ENCODE peak calls at places on chromosomes 5 and 9, in five cellular contexts. One of them, this sample, is unnamed. For H3K79me2, the result is how much of the 10 kb centered on the place peaks cover.

GRCh38 chr9:114746591-114746990 is 59.2 kb downstream of the TNFSF15 start:
- DNase-seq in H9: no peak
- DNase-seq in SK-N-SH: no peak
- DNase-seq in OCI-LY7: no peak
- DNase-seq in mammary epithelial cell: no peak
- DNase-seq in this sample: peak

GRCh38 chr9:92728831-92729734 is 35.5 kb downstream of the BICD2 start:
- DNase-seq in H9: peak
- DNase-seq in SK-N-SH: peak
- DNase-seq in OCI-LY7: peak
- DNase-seq in mammary epithelial cell: no peak
- DNase-seq in this sample: no peak

GRCh38 chr5:1661311-1661710 is 137.6 kb upstream of the LPCAT1 start:
- DNase-seq in OCI-LY7: no peak
- DNase-seq in SK-N-SH: no peak
- DNase-seq in mammary epithelial cell: no peak
- DNase-seq in H9: no peak
- DNase-seq in this sample: no peak

GRCh38 chr5:142817961-142818431 is 47.8 kb downstream of the ARHGAP26 start:
- DNase-seq in mammary epithelial cell: no peak
- DNase-seq in SK-N-SH: no peak
- DNase-seq in H9: no peak
- DNase-seq in OCI-LY7: no peak
- DNase-seq in this sample: peak

GRCh38 chr5:117665121-117665520 is 1090.5 kb upstream of the SEMA6A start:
- DNase-seq in OCI-LY7: no peak
- DNase-seq in H9: no peak
- DNase-seq in mammary epithelial cell: no peak
- DNase-seq in SK-N-SH: no peak
- DNase-seq in this sample: no peak

GRCh38 chr9:129664664-129665007 is 811 bp upstream of the PRRX2 start:
- DNase-seq in H9: no peak
- DNase-seq in SK-N-SH: peak
- DNase-seq in OCI-LY7: no peak
- DNase-seq in mammary epithelial cell: no peak
- DNase-seq in this sample: no peak

GRCh38 chr5:148846930-148847329 is 20.5 kb downstream of the ADRB2 start:
- DNase-seq in SK-N-SH: no peak
- DNase-seq in mammary epithelial cell: peak
- DNase-seq in OCI-LY7: no peak
- DNase-seq in H9: no peak
- DNase-seq in this sample: no peak

GRCh38 chr9:75299324-75299723 is 211.0 kb downstream of the OSTF1 start:
- DNase-seq in mammary epithelial cell: no peak
- DNase-seq in H9: no peak
- DNase-seq in SK-N-SH: no peak
- DNase-seq in OCI-LY7: peak
- DNase-seq in this sample: no peak

GRCh38 chr5:123819818-123820217 is 307.8 kb downstream of the CSNK1G3 start:
- DNase-seq in OCI-LY7: no peak
- DNase-seq in H9: no peak
- DNase-seq in SK-N-SH: no peak
- DNase-seq in mammary epithelial cell: no peak
- DNase-seq in this sample: peak

GRCh38 chr5:172114875-172115422 is 73.1 kb downstream of the STK10 start:
- DNase-seq in OCI-LY7: peak
- DNase-seq in SK-N-SH: no peak
- DNase-seq in mammary epithelial cell: no peak
- DNase-seq in H9: peak
- DNase-seq in this sample: no peak

GRCh38 chr5:174444791-174445190 is 279.6 kb upstream of the MSX2 start:
- DNase-seq in H9: no peak
- DNase-seq in SK-N-SH: no peak
- DNase-seq in mammary epithelial cell: no peak
- DNase-seq in OCI-LY7: no peak
- DNase-seq in this sample: no peak

GRCh38 chr5:99763021-99763814 is 772.0 kb upstream of the FAM174A start:
- DNase-seq in SK-N-SH: no peak
- DNase-seq in H9: peak
- DNase-seq in mammary epithelial cell: no peak
- DNase-seq in OCI-LY7: no peak
- DNase-seq in this sample: no peak

GRCh38 chr5:53890490-53890889 is 330.1 kb downstream of the NDUFS4 start:
- DNase-seq in OCI-LY7: no peak
- DNase-seq in mammary epithelial cell: no peak
- DNase-seq in SK-N-SH: no peak
- DNase-seq in H9: no peak
- DNase-seq in this sample: no peak

GRCh38 chr5:119179857-119180641 is 109.2 kb downstream of the DMXL1 start:
- DNase-seq in OCI-LY7: no peak
- DNase-seq in mammary epithelial cell: peak
- DNase-seq in H9: no peak
- DNase-seq in SK-N-SH: no peak
- DNase-seq in this sample: peak

GRCh38 chr5:39526914-39527477 is 102.2 kb upstream of the DAB2 start:
- DNase-seq in OCI-LY7: no peak
- DNase-seq in mammary epithelial cell: no peak
- DNase-seq in SK-N-SH: no peak
- DNase-seq in H9: peak
- DNase-seq in this sample: no peak

GRCh38 chr5:179766726-179767455 is 26.9 kb upstream of the LTC4S start:
- DNase-seq in mammary epithelial cell: no peak
- DNase-seq in SK-N-SH: no peak
- DNase-seq in H9: no peak
- DNase-seq in OCI-LY7: no peak
- DNase-seq in this sample: no peak

GRCh38 chr5:131491749-131492148 is 143.3 kb downstream of the RAPGEF6 start:
- DNase-seq in mammary epithelial cell: no peak
- DNase-seq in OCI-LY7: no peak
- DNase-seq in H9: no peak
- DNase-seq in SK-N-SH: no peak
- DNase-seq in this sample: no peak

GRCh38 chr5:103943243-103943642 is 380.7 kb upstream of the NUDT12 start:
- DNase-seq in H9: no peak
- DNase-seq in SK-N-SH: peak
- DNase-seq in OCI-LY7: no peak
- DNase-seq in mammary epithelial cell: no peak
- DNase-seq in this sample: no peak

GRCh38 chr9:115591584-115591984 is 473.6 kb upstream of the TNC start:
- DNase-seq in SK-N-SH: peak
- DNase-seq in mammary epithelial cell: peak
- DNase-seq in OCI-LY7: peak
- DNase-seq in H9: peak
- DNase-seq in this sample: peak

GRCh38 chr9:100167912-100168775 is 69.1 kb downstream of the INVS start:
- DNase-seq in mammary epithelial cell: no peak
- DNase-seq in H9: no peak
- DNase-seq in SK-N-SH: no peak
- DNase-seq in OCI-LY7: no peak
- DNase-seq in this sample: peak

GRCh38 chr9:132507670-132508469 is 74.5 kb upstream of the BARHL1 start:
- DNase-seq in mammary epithelial cell: peak
- DNase-seq in OCI-LY7: peak
- DNase-seq in SK-N-SH: peak
- DNase-seq in H9: peak
- DNase-seq in this sample: peak

GRCh38 chr5:38540348-38540747 is 16.1 kb downstream of the LIFR start:
- DNase-seq in mammary epithelial cell: no peak
- DNase-seq in SK-N-SH: no peak
- DNase-seq in OCI-LY7: no peak
- DNase-seq in H9: no peak
- DNase-seq in this sample: no peak

GRCh38 chr5:132746592-132747063 is 598 bp upstream of the CCNI2 start:
- DNase-seq in H9: no peak
- DNase-seq in mammary epithelial cell: no peak
- DNase-seq in SK-N-SH: no peak
- DNase-seq in OCI-LY7: peak
- DNase-seq in this sample: peak
- TF ChIP-seq CTCF in H9: peak
- TF ChIP-seq CTCF in mammary epithelial cell: peak
- TF ChIP-seq CTCF in SK-N-SH: peak
- TF ChIP-seq CTCF in OCI-LY7: peak
- TF ChIP-seq CTCF in this sample: no peak

GRCh38 chr5:134006119-134006514 is 1.3 kb upstream of the VDAC1 start:
- DNase-seq in mammary epithelial cell: no peak
- DNase-seq in H9: peak
- DNase-seq in OCI-LY7: no peak
- DNase-seq in SK-N-SH: no peak
- DNase-seq in this sample: no peak

GRCh38 chr5:134007581-134008256 is 2.9 kb upstream of the VDAC1 start:
- DNase-seq in mammary epithelial cell: no peak
- DNase-seq in H9: peak
- DNase-seq in OCI-LY7: no peak
- DNase-seq in SK-N-SH: peak
- DNase-seq in this sample: peak

GRCh38 chr5:134004626-134005414 is at the start of gene VDAC1:
- DNase-seq in H9: peak
- DNase-seq in SK-N-SH: peak
- DNase-seq in mammary epithelial cell: peak
- DNase-seq in OCI-LY7: peak
- DNase-seq in this sample: peak

GRCh38 chr5:134003957-134004625 is 684 bp downstream of the VDAC1 start:
- DNase-seq in mammary epithelial cell: peak
- DNase-seq in OCI-LY7: peak
- DNase-seq in H9: no peak
- DNase-seq in SK-N-SH: peak
- DNase-seq in this sample: peak

DNA sequence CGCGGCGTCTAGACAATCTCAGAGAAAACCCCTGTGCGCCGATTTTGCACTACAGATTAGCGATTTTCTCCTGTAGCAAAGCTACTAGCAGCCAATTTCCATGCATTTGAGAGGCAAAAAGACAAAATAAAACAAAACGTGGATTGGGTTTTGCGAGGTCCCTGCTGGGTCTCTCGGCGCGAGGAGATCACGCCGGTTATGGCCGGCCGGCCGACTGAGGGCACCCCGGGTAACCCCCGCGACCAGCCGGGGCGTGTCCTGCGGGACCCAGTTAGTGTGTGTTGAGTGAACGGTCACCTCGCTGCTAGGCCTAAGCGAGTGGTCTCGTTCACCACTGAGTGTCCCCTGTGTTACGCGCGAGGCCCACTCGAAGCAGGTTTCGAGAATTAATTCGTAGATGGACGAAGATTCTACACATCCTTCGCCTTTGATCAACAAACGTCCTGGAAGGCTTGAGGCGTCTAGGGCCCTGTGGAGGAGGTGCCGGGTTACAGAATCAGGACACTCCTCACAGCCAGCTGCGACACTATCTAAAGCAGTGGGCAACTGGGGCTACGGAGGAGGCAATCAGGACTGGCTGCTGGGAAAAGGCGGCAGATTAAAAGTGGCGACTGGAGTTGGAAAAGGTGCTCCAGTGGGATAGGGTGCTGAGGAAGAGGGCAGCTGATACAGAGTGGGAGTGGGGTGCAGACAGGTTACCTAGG is 792 bp upstream of the VDAC1 start:
- DNase-seq in mammary epithelial cell: no peak
- DNase-seq in H9: peak
- DNase-seq in SK-N-SH: peak
- DNase-seq in OCI-LY7: no peak
- DNase-seq in this sample: peak
- H3K79me2 ChIP-seq in mammary epithelial cell: half or more
- H3K79me2 ChIP-seq in H9: under half
- H3K79me2 ChIP-seq in SK-N-SH: half or more
- H3K79me2 ChIP-seq in OCI-LY7: under half
- H3K79me2 ChIP-seq in this sample: under half

DNA sequence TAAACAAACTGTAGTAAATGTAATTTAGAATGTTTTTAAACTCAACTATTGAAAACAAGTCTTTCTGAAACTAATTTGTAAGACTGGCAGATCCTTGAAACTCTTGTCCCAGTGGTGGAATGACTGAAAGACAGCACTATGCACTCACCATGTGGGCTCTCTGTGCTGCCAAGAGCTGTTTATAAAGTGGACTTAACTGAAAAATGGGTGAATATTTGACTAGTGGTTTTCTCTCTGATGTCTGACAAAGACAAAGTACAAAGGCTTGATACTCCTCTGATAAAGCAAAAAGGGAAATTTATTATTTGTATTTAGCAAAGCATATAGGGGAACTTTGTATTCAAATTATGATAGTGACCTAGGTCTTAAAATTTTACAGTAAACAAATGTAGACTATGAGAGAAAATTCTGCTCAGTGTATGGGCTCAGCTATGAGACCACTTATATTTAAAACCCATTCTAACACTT is 635.4 kb downstream of the NR2F1-AS1 start:
- DNase-seq in H9: no peak
- DNase-seq in SK-N-SH: no peak
- DNase-seq in OCI-LY7: no peak
- DNase-seq in mammary epithelial cell: no peak
- DNase-seq in this sample: peak
- TF ChIP-seq CTCF in H9: no peak
- TF ChIP-seq CTCF in SK-N-SH: no peak
- TF ChIP-seq CTCF in OCI-LY7: no peak
- TF ChIP-seq CTCF in mammary epithelial cell: no peak
- TF ChIP-seq CTCF in this sample: no peak

GRCh38 chr9:97529363-97530076 is 28.1 kb downstream of the TMOD1 start:
- DNase-seq in SK-N-SH: no peak
- DNase-seq in OCI-LY7: no peak
- DNase-seq in mammary epithelial cell: peak
- DNase-seq in H9: no peak
- DNase-seq in this sample: peak

GRCh38 chr9:97527626-97528528 is 26.4 kb downstream of the TMOD1 start:
- DNase-seq in H9: peak
- DNase-seq in mammary epithelial cell: no peak
- DNase-seq in SK-N-SH: no peak
- DNase-seq in OCI-LY7: no peak
- DNase-seq in this sample: no peak

GRCh38 chr9:97526895-97527575 is 25.6 kb downstream of the TMOD1 start:
- DNase-seq in mammary epithelial cell: no peak
- DNase-seq in OCI-LY7: no peak
- DNase-seq in H9: no peak
- DNase-seq in SK-N-SH: no peak
- DNase-seq in this sample: no peak

GRCh38 chr9:97531750-97532383 is 30.4 kb downstream of the TMOD1 start:
- DNase-seq in SK-N-SH: no peak
- DNase-seq in H9: no peak
- DNase-seq in OCI-LY7: no peak
- DNase-seq in mammary epithelial cell: no peak
- DNase-seq in this sample: no peak

DNA sequence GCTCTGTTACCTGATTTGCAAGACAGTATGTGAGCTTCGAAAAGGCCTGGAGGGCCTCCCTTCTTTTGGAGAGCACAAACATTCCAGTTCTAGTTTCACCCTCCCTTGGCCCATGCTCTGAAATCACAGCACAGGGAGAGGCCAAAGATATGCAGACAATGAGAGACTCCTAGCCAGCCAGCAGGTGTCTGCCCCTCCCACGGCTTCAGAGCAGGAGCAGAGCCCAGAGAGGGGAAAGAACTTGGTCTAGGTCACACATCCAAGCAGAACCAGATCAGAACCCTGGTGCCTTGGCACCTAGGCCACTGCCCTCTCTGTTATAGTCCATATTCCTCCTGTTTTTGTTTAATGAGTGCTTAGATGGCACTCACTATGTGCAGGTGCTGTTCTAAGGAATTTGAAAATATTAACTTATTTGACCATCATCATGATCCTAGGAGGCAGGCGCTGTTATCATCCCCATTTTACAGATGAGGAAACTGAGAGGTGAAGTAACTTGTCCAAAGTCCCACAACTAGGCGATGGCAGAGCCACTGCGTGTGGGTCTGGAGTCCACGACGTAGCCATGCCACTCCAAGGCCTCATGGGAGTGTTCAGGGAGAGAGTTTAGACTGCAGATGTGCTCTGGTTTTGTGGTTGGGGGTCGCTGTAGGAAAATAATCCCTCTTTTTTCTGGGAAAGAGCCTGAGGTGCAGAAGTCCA is 27.2 kb downstream of the TMOD1 start:
- DNase-seq in mammary epithelial cell: no peak
- DNase-seq in H9: peak
- DNase-seq in SK-N-SH: no peak
- DNase-seq in OCI-LY7: no peak
- DNase-seq in this sample: no peak
- H3K79me2 ChIP-seq in mammary epithelial cell: under half
- H3K79me2 ChIP-seq in H9: under half
- H3K79me2 ChIP-seq in SK-N-SH: under half
- H3K79me2 ChIP-seq in OCI-LY7: under half
- H3K79me2 ChIP-seq in this sample: under half